ENCODE peak calls at places on chromosomes 3 and 15, in five cellular contexts. D, Y, M, R and F are unnamed samples. For H3K4me1 and H3K9me3, the result is how much of the 10 kb centered on the place peaks cover.

GRCh38 chr3:197420115-197420514 is 121.7 kb upstream of the DLG1 start:
- DNase-seq in D (peak), Y (no peak), M (no peak), R (no peak), F (no peak)

GRCh38 chr3:50164056-50164455 is 8.9 kb downstream of the SEMA3F start:
- DNase-seq in D (peak), Y (no peak), M (no peak), R (no peak), F (no peak)

GRCh38 chr3:49620728-49621127 is 53.4 kb upstream of the APEH start:
- DNase-seq in D (no peak), Y (no peak), M (no peak), R (no peak), F (no peak)

GRCh38 chr15:38560456-38560926 is 4.1 kb downstream of the RASGRP1 start:
- DNase-seq in D (no peak), Y (no peak), M (no peak), R (no peak), F (no peak)

GRCh38 chr15:49860101-49860500 is 239.3 kb downstream of the DTWD1 start:
- DNase-seq in D (no peak), Y (no peak), M (no peak), R (no peak), F (no peak)

GRCh38 chr15:69555080-69555479 is 102.5 kb downstream of the RPLP1 start:
- DNase-seq in D (no peak), Y (no peak), M (no peak), R (no peak), F (no peak)

GRCh38 chr15:73338058-73338457 is 30.7 kb downstream of the HCN4 start:
- DNase-seq in D (no peak), Y (no peak), M (no peak), R (no peak), F (no peak)

GRCh38 chr15:53072077-53072476 is 281.9 kb upstream of the ONECUT1 start:
- DNase-seq in D (no peak), Y (peak), M (peak), R (peak), F (peak)

GRCh38 chr3:52039846-52040245 is 16.5 kb downstream of the DUSP7 start:
- DNase-seq in D (peak), Y (no peak), M (peak), R (no peak), F (no peak)

GRCh38 chr3:184567924-184568590 is 6.5 kb downstream of the EPHB3 start:
- DNase-seq in D (no peak), Y (no peak), M (no peak), R (no peak), F (no peak)

GRCh38 chr15:51842852-51843737 is 13.6 kb downstream of the TMOD3 start:
- DNase-seq in D (no peak), Y (no peak), M (no peak), R (no peak), F (no peak)

GRCh38 chr3:190130037-190130436 is 9.3 kb upstream of the P3H2 start:
- DNase-seq in D (no peak), Y (no peak), M (no peak), R (no peak), F (no peak)

GRCh38 chr3:148714521-148714920 is 16.8 kb downstream of the AGTR1 start:
- DNase-seq in D (no peak), Y (no peak), M (no peak), R (no peak), F (no peak)

GRCh38 chr3:187025254-187025655 is 94.9 kb downstream of the ST6GAL1 start:
- DNase-seq in D (no peak), Y (no peak), M (no peak), R (no peak), F (no peak)

GRCh38 chr3:107525101-107525953 is 2.6 kb downstream of the BBX start:
- DNase-seq in D (peak), Y (peak), M (peak), R (peak), F (no peak)

GRCh38 chr15:26971303-26972018 is 480 bp downstream of the GABRG3 start:
- DNase-seq in D (no peak), Y (peak), M (peak), R (peak), F (no peak)

GRCh38 chr3:128864351-128864811 is 15.0 kb upstream of the ACAD9 start:
- DNase-seq in D (no peak), Y (no peak), M (peak), R (no peak), F (no peak)

GRCh38 chr3:29285356-29286070 is 4.6 kb downstream of the RBMS3 start:
- DNase-seq in D (no peak), Y (no peak), M (no peak), R (peak), F (no peak)

GRCh38 chr3:117793684-117794304 is 1084.2 kb downstream of the TUSC7 start:
- DNase-seq in D (no peak), Y (no peak), M (no peak), R (no peak), F (no peak)

GRCh38 chr3:36941658-36942057 is 3.2 kb downstream of the TRANK1 start:
- DNase-seq in D (no peak), Y (no peak), M (no peak), R (peak), F (no peak)

GRCh38 chr3:58334013-58334321 is 1.3 kb downstream of the PXK start:
- DNase-seq in D (no peak), Y (no peak), M (peak), R (no peak), F (no peak)
- H3K4me1 ChIP-seq in D (under half), Y (under half), M (under half), R (under half), F (under half)

DNA sequence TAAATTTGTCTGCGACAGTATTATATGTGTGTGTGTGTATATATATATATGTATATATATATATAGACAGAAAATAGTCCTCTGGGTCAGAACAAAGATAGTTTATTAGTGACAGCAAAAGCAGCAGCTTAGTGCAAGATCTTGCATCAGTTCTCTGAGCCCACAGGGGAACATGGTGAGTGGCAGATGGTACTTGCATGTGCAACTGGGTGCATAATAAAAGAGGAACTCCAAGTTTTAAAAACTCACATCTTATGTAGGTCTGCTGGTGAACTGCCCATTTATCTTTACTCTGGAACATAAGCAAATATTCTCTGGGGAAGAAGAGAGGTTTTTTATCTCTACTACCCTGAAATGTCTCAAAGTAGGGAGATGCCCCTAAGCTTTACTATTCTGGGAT is 276.4 kb downstream of the POLQ start:
- DNase-seq in D (no peak), Y (no peak), M (no peak), R (no peak), F (no peak)
- H3K9me3 ChIP-seq in D (under half), Y (under half), M (under half), R (under half), F (under half)

DNA sequence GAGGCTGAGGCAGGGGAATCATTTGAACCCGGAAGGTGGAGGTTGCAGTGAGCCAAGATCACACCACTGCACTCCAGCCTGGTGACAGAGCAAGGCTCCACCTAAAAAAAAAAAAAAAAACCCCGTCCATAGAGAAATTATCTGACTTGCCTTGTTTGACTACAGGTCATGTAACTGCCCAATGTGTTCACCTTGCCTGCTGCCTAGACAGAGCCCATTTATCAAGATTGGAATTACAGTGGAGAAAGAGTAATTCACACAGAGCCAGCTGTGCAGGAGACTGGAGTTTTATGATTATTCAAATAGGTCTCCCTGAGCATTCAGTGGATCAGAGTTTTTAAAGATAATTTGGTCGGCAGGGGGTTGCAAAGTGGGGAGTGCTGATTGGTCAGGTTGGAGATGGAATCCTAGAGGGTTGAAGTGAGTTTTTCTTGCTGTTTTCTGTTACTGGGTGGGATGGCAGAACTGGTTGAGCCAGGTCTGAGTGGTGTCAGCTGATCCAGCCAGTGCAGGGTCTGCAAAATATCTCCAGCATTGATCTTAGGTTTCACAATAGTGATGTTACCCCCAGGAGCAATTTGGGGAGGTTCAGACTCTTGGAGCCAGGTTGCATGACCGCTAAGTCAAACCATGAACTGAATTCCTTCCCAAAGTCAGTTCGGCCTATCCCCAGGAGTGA is 40.8 kb upstream of the ACP3 start:
- DNase-seq in D (no peak), Y (no peak), M (no peak), R (no peak), F (no peak)
- H3K27ac ChIP-seq in D (no peak), Y (no peak), M (no peak), R (no peak), F (no peak)

GRCh38 chr3:44477312-44478030 is at the start of gene ZNF445:
- DNase-seq in D (peak), Y (peak), M (peak), R (peak), F (peak)
- H3K4me1 ChIP-seq in D (under half), Y (under half), M (under half), R (under half), F (under half)

DNA sequence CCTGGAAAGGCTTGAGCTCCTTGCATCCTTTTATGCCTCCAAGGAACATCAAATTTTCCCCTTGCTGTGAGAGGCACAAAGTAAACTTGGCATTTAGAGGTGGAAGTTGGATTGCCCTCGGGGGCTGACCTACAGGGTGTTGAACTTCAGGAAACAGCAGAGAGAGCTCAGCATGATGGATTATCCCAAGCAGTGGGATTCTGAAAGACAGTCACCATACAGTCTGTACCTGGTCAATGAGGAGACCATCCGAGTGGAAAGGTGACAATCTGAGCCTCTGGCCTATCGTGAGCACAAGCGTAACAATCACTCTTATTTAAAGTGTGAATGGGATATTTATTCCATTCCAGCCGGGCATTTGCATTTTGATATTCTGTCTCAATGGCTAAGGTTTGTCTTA is 105.6 kb upstream of the NECTIN3 start:
- DNase-seq in D (no peak), Y (no peak), M (no peak), R (no peak), F (no peak)
- H3K9me3 ChIP-seq in D (under half), Y (half or more), M (under half), R (under half), F (under half)